ENCODE peak calls at places on chromosomes 13 and 19, in six cellular contexts. J, L, S, R, C and D are unnamed samples.

GRCh38 chr13:98273824-98274786 is 97.0 kb upstream of the RNF113B start:
- DNase-seq in J (no peak), L (no peak), S (no peak), R (no peak), C (no peak), D (no peak)

GRCh38 chr13:102721800-102722231 is 27.0 kb upstream of the METTL21C start:
- DNase-seq in J (no peak), L (no peak), S (no peak), R (no peak), C (no peak), D (peak)

GRCh38 chr13:22703601-22704209 is 477.1 kb upstream of the SGCG start:
- DNase-seq in J (no peak), L (no peak), S (no peak), R (no peak), C (no peak), D (no peak)

GRCh38 chr19:35641515-35642151 is at the start of gene ETV2:
- DNase-seq in J (peak), L (peak), S (no peak), R (no peak), C (peak), D (peak)

GRCh38 chr19:13099073-13099999 is 3.3 kb downstream of the LYL1 start:
- DNase-seq in J (peak), L (peak), S (no peak), R (peak), C (peak), D (peak)

GRCh38 chr19:13762635-13763235 is 1.6 kb upstream of the MRI1 start:
- DNase-seq in J (no peak), L (no peak), S (no peak), R (no peak), C (no peak), D (no peak)

GRCh38 chr19:16308081-16308480 is 16.5 kb upstream of the KLF2 start:
- DNase-seq in J (no peak), L (no peak), S (no peak), R (no peak), C (no peak), D (no peak)

GRCh38 chr19:40453151-40453735 is 9.1 kb upstream of the SERTAD3 start:
- DNase-seq in J (no peak), L (no peak), S (no peak), R (no peak), C (no peak), D (no peak)

GRCh38 chr19:43690444-43690843 is 20.5 kb upstream of the PLAUR start:
- DNase-seq in J (no peak), L (no peak), S (no peak), R (no peak), C (no peak), D (no peak)

GRCh38 chr13:73040968-73041580 is 17.7 kb upstream of the KLF5 start:
- DNase-seq in J (no peak), L (peak), S (no peak), R (no peak), C (no peak), D (no peak)

GRCh38 chr13:99351772-99352171 is 44.6 kb upstream of the GPR183 start:
- DNase-seq in J (no peak), L (no peak), S (no peak), R (no peak), C (no peak), D (no peak)

GRCh38 chr13:83672611-83673010 is 209.7 kb downstream of the SLITRK1 start:
- DNase-seq in J (no peak), L (no peak), S (no peak), R (no peak), C (no peak), D (no peak)

GRCh38 chr19:52748336-52748950 is 13.6 kb upstream of the ZNF611 start:
- DNase-seq in J (no peak), L (peak), S (no peak), R (no peak), C (peak), D (no peak)

GRCh38 chr13:29491248-29491647 is 104.2 kb downstream of the SLC7A1 start:
- DNase-seq in J (no peak), L (no peak), S (no peak), R (no peak), C (no peak), D (no peak)

GRCh38 chr13:26401069-26401468 is 147.1 kb downstream of the CDK8 start:
- DNase-seq in J (no peak), L (no peak), S (no peak), R (no peak), C (no peak), D (no peak)

GRCh38 chr13:74372511-74372910 is 238.3 kb upstream of the KLF12 start:
- DNase-seq in J (no peak), L (no peak), S (no peak), R (no peak), C (no peak), D (no peak)

GRCh38 chr13:100881291-100881864 is 206.8 kb upstream of the TMTC4 start:
- DNase-seq in J (no peak), L (peak), S (no peak), R (no peak), C (no peak), D (no peak)

GRCh38 chr13:40024578-40024952 is 369.1 kb downstream of the COG6 start:
- DNase-seq in J (no peak), L (no peak), S (no peak), R (no peak), C (no peak), D (no peak)

GRCh38 chr19:4580021-4580901 is 20.8 kb upstream of the SEMA6B start:
- DNase-seq in J (no peak), L (no peak), S (no peak), R (no peak), C (no peak), D (no peak)

GRCh38 chr19:12112701-12113100 is 27.4 kb downstream of the ZNF20 start:
- DNase-seq in J (no peak), L (no peak), S (no peak), R (no peak), C (no peak), D (no peak)

GRCh38 chr13:51524846-51525566 is 59.3 kb upstream of the WDFY2 start:
- DNase-seq in J (no peak), L (no peak), S (no peak), R (no peak), C (no peak), D (no peak)

GRCh38 chr13:44514278-44514677 is 61.9 kb downstream of the TSC22D1 start:
- DNase-seq in J (no peak), L (no peak), S (no peak), R (no peak), C (no peak), D (no peak)

GRCh38 chr19:54662730-54663129 is at the start of gene LILRB4:
- DNase-seq in J (no peak), L (peak), S (no peak), R (peak), C (no peak), D (no peak)

GRCh38 chr19:570315-570714 is 2.1 kb upstream of the BSG start:
- DNase-seq in J (no peak), L (no peak), S (no peak), R (no peak), C (no peak), D (no peak)

GRCh38 chr19:19751846-19752245 is 18.9 kb upstream of the ZNF14 start:
- DNase-seq in J (no peak), L (no peak), S (no peak), R (no peak), C (no peak), D (no peak)

GRCh38 chr13:50161052-50161451 is 145.8 kb downstream of the KCNRG start:
- DNase-seq in J (no peak), L (no peak), S (no peak), R (no peak), C (no peak), D (no peak)

GRCh38 chr13:49443327-49443688 is 556 bp downstream of the CAB39L start:
- DNase-seq in J (no peak), L (peak), S (no peak), R (no peak), C (no peak), D (no peak)

GRCh38 chr13:106038752-106039151 is 496.7 kb downstream of the EFNB2 start:
- DNase-seq in J (no peak), L (no peak), S (no peak), R (no peak), C (no peak), D (no peak)

GRCh38 chr13:52615817-52616216 is 26.4 kb upstream of the HNRNPA1L2 start:
- DNase-seq in J (no peak), L (peak), S (no peak), R (no peak), C (no peak), D (no peak)

GRCh38 chr13:111337741-111338140 is 17.3 kb downstream of the TEX29 start:
- DNase-seq in J (no peak), L (no peak), S (no peak), R (peak), C (no peak), D (no peak)

GRCh38 chr13:55571237-55571867 is 1569.4 kb upstream of the PRR20A start:
- DNase-seq in J (no peak), L (no peak), S (no peak), R (no peak), C (no peak), D (no peak)

GRCh38 chr13:101799196-101799595 is 346.7 kb downstream of the ITGBL1 start:
- DNase-seq in J (no peak), L (no peak), S (no peak), R (no peak), C (no peak), D (no peak)

GRCh38 chr19:46784262-46785053 is 3.9 kb downstream of the SLC1A5 start:
- DNase-seq in J (peak), L (peak), S (no peak), R (peak), C (peak), D (peak)
- TF ChIP-seq CTCF in J (no peak), L (peak), S (peak), R (no peak), C (no peak), D (peak)

GRCh38 chr13:64531400-64531799 is 2698.7 kb downstream of the PCDH9 start:
- DNase-seq in J (no peak), L (no peak), S (no peak), R (no peak), C (no peak), D (no peak)

GRCh38 chr13:64534302-64534701 is 2695.8 kb downstream of the PCDH9 start:
- DNase-seq in J (no peak), L (no peak), S (no peak), R (no peak), C (no peak), D (no peak)

GRCh38 chr13:64527561-64527960 is 2702.6 kb downstream of the PCDH9 start:
- DNase-seq in J (no peak), L (no peak), S (no peak), R (no peak), C (no peak), D (no peak)

GRCh38 chr13:64525687-64526086 is 2704.4 kb downstream of the PCDH9 start:
- DNase-seq in J (no peak), L (no peak), S (no peak), R (no peak), C (no peak), D (no peak)

DNA sequence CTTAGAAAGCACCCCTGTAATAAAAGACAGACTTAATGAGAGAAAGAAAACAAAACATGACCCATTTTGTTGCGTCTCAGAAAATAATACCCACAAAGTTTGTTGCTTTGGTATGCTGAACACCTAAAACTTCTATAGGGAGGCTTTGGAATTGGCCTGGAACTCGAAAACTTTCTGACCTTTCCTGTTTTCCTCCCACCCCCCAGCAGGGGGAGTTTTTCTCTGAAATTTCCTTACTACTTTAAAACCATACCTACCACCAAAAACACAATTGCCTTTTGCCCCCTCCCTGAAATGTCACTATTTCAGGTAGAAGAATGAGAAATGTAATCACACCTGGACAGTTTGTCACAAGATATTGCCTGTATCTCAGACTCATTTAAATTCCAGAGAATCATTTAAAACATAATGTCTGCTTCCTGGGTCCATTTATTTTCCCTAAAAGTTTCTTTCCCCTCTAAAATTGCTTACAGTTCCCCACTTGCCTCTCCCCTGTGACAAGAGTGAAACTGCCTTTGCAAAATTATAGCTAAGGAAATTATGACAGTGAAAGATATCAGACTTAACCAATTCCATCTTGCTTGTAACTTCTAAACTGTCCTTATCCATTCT is 2700.2 kb downstream of the PCDH9 start:
- DNase-seq in J (no peak), L (peak), S (no peak), R (no peak), C (peak), D (no peak)
- TF ChIP-seq CTCF in J (no peak), L (peak), S (peak), R (no peak), C (peak), D (peak)

GRCh38 chr19:29666634-29667389 is 1.6 kb downstream of the PLEKHF1 start:
- DNase-seq in J (no peak), L (no peak), S (no peak), R (peak), C (peak), D (no peak)

GRCh38 chr19:29668746-29669609 is 3.7 kb downstream of the PLEKHF1 start:
- DNase-seq in J (no peak), L (no peak), S (no peak), R (peak), C (no peak), D (no peak)

GRCh38 chr19:29665826-29666633 is 769 bp downstream of the PLEKHF1 start:
- DNase-seq in J (no peak), L (no peak), S (no peak), R (peak), C (no peak), D (no peak)

GRCh38 chr19:29667390-29667783 is 2.1 kb downstream of the PLEKHF1 start:
- DNase-seq in J (no peak), L (no peak), S (no peak), R (peak), C (no peak), D (no peak)

GRCh38 chr19:29667941-29668340 is 2.7 kb downstream of the PLEKHF1 start:
- DNase-seq in J (peak), L (no peak), S (no peak), R (peak), C (no peak), D (no peak)
- TF ChIP-seq CTCF in J (no peak), L (no peak), S (no peak), R (no peak), C (no peak), D (no peak)

GRCh38 chr13:33441015-33441414 is 155.5 kb upstream of the STARD13 start:
- DNase-seq in J (no peak), L (peak), S (no peak), R (no peak), C (peak), D (no peak)
- TF ChIP-seq CTCF in J (no peak), L (no peak), S (peak), R (no peak), C (no peak), D (no peak)

GRCh38 chr13:80923907-80924306 is 583.0 kb upstream of the SPRY2 start:
- DNase-seq in J (no peak), L (no peak), S (no peak), R (no peak), C (no peak), D (no peak)
- TF ChIP-seq CTCF in J (no peak), L (no peak), S (no peak), R (no peak), C (no peak), D (no peak)

GRCh38 chr13:41054212-41054877 is 7.0 kb upstream of the WBP4 start:
- DNase-seq in J (peak), L (peak), S (no peak), R (no peak), C (peak), D (no peak)
- TF ChIP-seq CTCF in J (peak), L (peak), S (peak), R (peak), C (peak), D (peak)

GRCh38 chr19:30718728-30719127 is 346.5 kb downstream of the ZNF536 start:
- DNase-seq in J (no peak), L (no peak), S (no peak), R (no peak), C (no peak), D (no peak)

GRCh38 chr19:30717381-30717780 is 345.2 kb downstream of the ZNF536 start:
- DNase-seq in J (no peak), L (no peak), S (no peak), R (no peak), C (no peak), D (no peak)

GRCh38 chr19:30718014-30718413 is 345.8 kb downstream of the ZNF536 start:
- DNase-seq in J (no peak), L (no peak), S (no peak), R (no peak), C (no peak), D (no peak)

GRCh38 chr19:30719991-30720329 is 347.8 kb downstream of the ZNF536 start:
- DNase-seq in J (no peak), L (no peak), S (no peak), R (no peak), C (no peak), D (no peak)

GRCh38 chr19:30719189-30719990 is 347.2 kb downstream of the ZNF536 start:
- DNase-seq in J (no peak), L (no peak), S (peak), R (peak), C (peak), D (no peak)
- TF ChIP-seq CTCF in J (no peak), L (no peak), S (peak), R (no peak), C (no peak), D (no peak)

DNA sequence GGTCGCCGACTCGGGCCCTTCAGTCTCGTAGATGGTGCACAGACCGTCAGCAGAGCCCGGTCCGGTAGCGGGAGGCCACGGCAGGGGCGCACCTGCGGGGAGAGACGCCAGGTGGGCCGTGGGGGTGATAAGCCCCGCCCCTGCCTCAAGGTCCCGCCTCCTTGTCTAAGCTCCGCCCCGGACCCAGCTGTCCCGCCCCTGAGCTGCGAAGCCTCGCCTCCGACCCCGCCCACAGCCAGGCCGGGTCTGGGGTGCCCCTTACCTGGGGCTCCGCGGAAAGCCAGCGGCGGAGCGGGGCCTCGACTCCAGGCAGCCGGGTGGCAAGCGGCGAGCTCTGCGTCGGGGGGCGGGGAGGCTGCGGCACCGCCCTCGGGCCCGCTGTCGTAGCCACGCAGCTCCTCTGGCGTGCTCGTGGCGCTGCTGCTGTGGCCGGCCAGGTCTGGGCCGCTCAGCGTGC is 4.7 kb downstream of the PRR36 start:
- DNase-seq in J (peak), L (peak), S (no peak), R (no peak), C (peak), D (peak)
- TF ChIP-seq CTCF in J (no peak), L (no peak), S (peak), R (no peak), C (peak), D (peak)